ENCODE peak calls at places on chromosomes 3 and 15, in five cellular contexts. One of them, this sample, is unnamed.

GRCh38 chr3:160649596-160649995 is 27.4 kb upstream of the ARL14 start:
- DNase-seq in DMS 273 treated with DMSO at 0.1 percent for 48 hours: no peak
- DNase-seq in substantia nigra: no peak
- DNase-seq in activated naive CD8-positive, alpha-beta T cell treated with anti-CD3 and anti-CD28 coated beads for 36 hours: no peak
- DNase-seq in NCI-H524: no peak
- DNase-seq in this sample: no peak

GRCh38 chr3:144433006-144433405 is 461.4 kb downstream of the DIPK2A start:
- DNase-seq in DMS 273 treated with DMSO at 0.1 percent for 48 hours: no peak
- DNase-seq in substantia nigra: no peak
- DNase-seq in activated naive CD8-positive, alpha-beta T cell treated with anti-CD3 and anti-CD28 coated beads for 36 hours: no peak
- DNase-seq in NCI-H524: no peak
- DNase-seq in this sample: no peak

GRCh38 chr15:90059208-90059985 is 42.9 kb downstream of the IDH2 start:
- DNase-seq in DMS 273 treated with DMSO at 0.1 percent for 48 hours: no peak
- DNase-seq in substantia nigra: peak; percentile 66
- DNase-seq in activated naive CD8-positive, alpha-beta T cell treated with anti-CD3 and anti-CD28 coated beads for 36 hours: peak; percentile 86
- DNase-seq in NCI-H524: no peak
- DNase-seq in this sample: no peak

GRCh38 chr3:113287818-113288648 is 76.7 kb downstream of the BOC start:
- DNase-seq in DMS 273 treated with DMSO at 0.1 percent for 48 hours: peak; percentile 37
- DNase-seq in substantia nigra: no peak
- DNase-seq in activated naive CD8-positive, alpha-beta T cell treated with anti-CD3 and anti-CD28 coated beads for 36 hours: peak; percentile 25
- DNase-seq in NCI-H524: peak; percentile 57
- DNase-seq in this sample: no peak

GRCh38 chr3:157086053-157086761 is 73.7 kb downstream of the CCNL1 start:
- DNase-seq in DMS 273 treated with DMSO at 0.1 percent for 48 hours: no peak
- DNase-seq in substantia nigra: no peak
- DNase-seq in activated naive CD8-positive, alpha-beta T cell treated with anti-CD3 and anti-CD28 coated beads for 36 hours: no peak
- DNase-seq in NCI-H524: no peak
- DNase-seq in this sample: no peak

GRCh38 chr3:33441322-33441976 is 1.2 kb upstream of the UBP1 start:
- DNase-seq in DMS 273 treated with DMSO at 0.1 percent for 48 hours: no peak
- DNase-seq in substantia nigra: no peak
- DNase-seq in activated naive CD8-positive, alpha-beta T cell treated with anti-CD3 and anti-CD28 coated beads for 36 hours: no peak
- DNase-seq in NCI-H524: no peak
- DNase-seq in this sample: no peak

GRCh38 chr3:46448721-46449120 is 16.0 kb downstream of the LTF start:
- DNase-seq in DMS 273 treated with DMSO at 0.1 percent for 48 hours: no peak
- DNase-seq in substantia nigra: no peak
- DNase-seq in activated naive CD8-positive, alpha-beta T cell treated with anti-CD3 and anti-CD28 coated beads for 36 hours: no peak
- DNase-seq in NCI-H524: no peak
- DNase-seq in this sample: no peak

GRCh38 chr15:50594311-50594710 is 47.8 kb upstream of the USP50 start:
- DNase-seq in DMS 273 treated with DMSO at 0.1 percent for 48 hours: no peak
- DNase-seq in substantia nigra: no peak
- DNase-seq in activated naive CD8-positive, alpha-beta T cell treated with anti-CD3 and anti-CD28 coated beads for 36 hours: no peak
- DNase-seq in NCI-H524: no peak
- DNase-seq in this sample: no peak

GRCh38 chr15:99845009-99845408 is 111.8 kb upstream of the LYSMD4 start:
- DNase-seq in DMS 273 treated with DMSO at 0.1 percent for 48 hours: no peak
- DNase-seq in substantia nigra: no peak
- DNase-seq in activated naive CD8-positive, alpha-beta T cell treated with anti-CD3 and anti-CD28 coated beads for 36 hours: peak; percentile 38
- DNase-seq in NCI-H524: no peak
- DNase-seq in this sample: no peak

This sample was measured in osteocyte.